ENCODE peak calls at places on chromosomes 2 and 18, in five cellular contexts. Y, F, A, C and O are unnamed samples.
A peak's percentile ranks its signal among the peaks of the same experiment; 100 is the strongest.

GRCh38 chr2:195633974-195634373 is 23.1 kb upstream of the SLC39A10 start:
- DNase-seq in C (no peak), F (no peak), Y (no peak), A (no peak), O (no peak)

GRCh38 chr2:215773728-215774127 is 239.6 kb downstream of the MREG start:
- DNase-seq in F (peak; percentile 99), Y (no peak), C (no peak), A (no peak), O (peak; percentile 32)

GRCh38 chr2:39128919-39129391 is 8.1 kb upstream of the SOS1 start:
- DNase-seq in Y (no peak), A (no peak), C (no peak), F (peak; percentile 64), O (no peak)

GRCh38 chr2:198127627-198128026 is 323.2 kb downstream of the PLCL1 start:
- DNase-seq in C (peak; percentile 34), Y (peak; percentile 29), A (peak; percentile 43), F (peak; percentile 76), O (peak; percentile 76)

GRCh38 chr2:109612991-109613921 is 510 bp downstream of the SEPTIN10 start:
- DNase-seq in Y (no peak), A (peak; percentile 74), C (peak; percentile 23), F (peak; percentile 72), O (peak; percentile 68)

GRCh38 chr2:109330056-109330455 is 201.1 kb downstream of the SH3RF3 start:
- DNase-seq in A (no peak), Y (no peak), C (no peak), F (peak; percentile 72), O (peak; percentile 27)

GRCh38 chr2:189515264-189515663 is 65.3 kb downstream of the SLC40A1 start:
- DNase-seq in Y (no peak), C (no peak), A (peak; percentile 31), F (no peak), O (no peak)

GRCh38 chr2:224101820-224102630 is 62.9 kb upstream of the SERPINE2 start:
- DNase-seq in F (peak; percentile 99), A (no peak), Y (no peak), C (no peak), O (peak; percentile 66)

GRCh38 chr2:241052677-241053360 is 49.3 kb downstream of the MTERF4 start:
- DNase-seq in C (no peak), Y (no peak), F (no peak), A (peak; percentile 16), O (no peak)

GRCh38 chr2:66236067-66236705 is 198.7 kb upstream of the MEIS1 start:
- DNase-seq in A (no peak), F (no peak), Y (no peak), C (no peak), O (no peak)

GRCh38 chr2:1591978-1592907 is 152.1 kb downstream of the PXDN start:
- DNase-seq in C (no peak), F (peak; percentile 83), Y (peak; percentile 46), A (peak; percentile 88), O (peak; percentile 45)

GRCh38 chr2:195647302-195647701 is 9.7 kb upstream of the SLC39A10 start:
- DNase-seq in C (peak; percentile 59), A (no peak), Y (no peak), F (no peak), O (no peak)

GRCh38 chr2:125418483-125418882 is 1237.5 kb upstream of the GYPC start:
- DNase-seq in F (no peak), C (no peak), Y (no peak), A (no peak), O (no peak)

GRCh38 chr2:148614332-148615049 is 30.1 kb upstream of the EPC2 start:
- DNase-seq in C (peak; percentile 70), F (no peak), Y (no peak), A (no peak), O (peak; percentile 50)

GRCh38 chr2:40955042-40955441 is 503.2 kb upstream of the SLC8A1 start:
- DNase-seq in C (no peak), F (no peak), Y (no peak), A (no peak), O (no peak)

GRCh38 chr2:70010222-70011111 is 49.0 kb upstream of the ASPRV1 start:
- DNase-seq in C (no peak), Y (no peak), F (no peak), A (peak; percentile 12), O (no peak)

GRCh38 chr2:118086024-118086633 is 2.1 kb upstream of the INSIG2 start:
- DNase-seq in Y (no peak), F (no peak), A (no peak), C (no peak), O (no peak)

GRCh38 chr2:118123561-118124232 is 35.4 kb downstream of the INSIG2 start:
- DNase-seq in F (peak; percentile 89), Y (no peak), C (no peak), A (peak; percentile 24), O (peak; percentile 81)

GRCh38 chr2:191383486-191383885 is 138.3 kb downstream of the MYO1B start:
- DNase-seq in A (no peak), Y (no peak), C (no peak), F (no peak), O (no peak)

GRCh38 chr2:69911985-69912563 is 2.8 kb upstream of the MXD1 start:
- DNase-seq in Y (peak; percentile 41), C (peak; percentile 49), F (peak; percentile 65), A (no peak), O (peak; percentile 71)

GRCh38 chr18:79681484-79682387 is 2.1 kb downstream of the CTDP1 start:
- DNase-seq in F (no peak), A (no peak), Y (no peak), C (peak; percentile 91), O (no peak)

GRCh38 chr2:236262238-236262637 is 2.0 kb downstream of the ASB18 start:
- DNase-seq in Y (no peak), A (no peak), C (no peak), F (no peak), O (no peak)

GRCh38 chr18:62844850-62845643 is 129.7 kb downstream of the PHLPP1 start:
- DNase-seq in A (no peak), F (no peak), C (no peak), Y (no peak), O (no peak)